ENCODE peak calls at places on chromosomes 13 and 19, in four cellular contexts. One of them, this sample, is unnamed.
A peak's percentile ranks its signal among the peaks of the same experiment; 100 is the strongest.

GRCh38 chr19:48393196-48393558 is 291 bp upstream of the GRIN2D start:
- DNase-seq in uterus: no peak
- DNase-seq in A549: no peak
- DNase-seq in heart right ventricle: no peak
- DNase-seq in this sample: no peak

GRCh38 chr13:43405457-43405856 is 381.3 kb downstream of the ENOX1 start:
- DNase-seq in A549: no peak
- DNase-seq in heart right ventricle: no peak
- DNase-seq in uterus: no peak
- DNase-seq in this sample: no peak

GRCh38 chr19:12774588-12775555 is at the start of gene HOOK2:
- DNase-seq in heart right ventricle: no peak
- DNase-seq in A549: no peak
- DNase-seq in uterus: no peak
- DNase-seq in this sample: peak; percentile 63

GRCh38 chr19:42655748-42656147 is 61.0 kb upstream of the CEACAM8 start:
- DNase-seq in heart right ventricle: no peak
- DNase-seq in A549: no peak
- DNase-seq in uterus: no peak
- DNase-seq in this sample: no peak

GRCh38 chr13:41500501-41500900 is 43.2 kb downstream of the RGCC start:
- DNase-seq in heart right ventricle: no peak
- DNase-seq in A549: no peak
- DNase-seq in uterus: no peak
- DNase-seq in this sample: no peak

GRCh38 chr13:53242015-53242414 is 213.4 kb downstream of the OLFM4 start:
- DNase-seq in uterus: no peak
- DNase-seq in heart right ventricle: no peak
- DNase-seq in A549: no peak
- DNase-seq in this sample: no peak

GRCh38 chr19:4795400-4795799 is 3.9 kb downstream of the FEM1A start:
- DNase-seq in heart right ventricle: no peak
- DNase-seq in A549: no peak
- DNase-seq in uterus: no peak
- DNase-seq in this sample: no peak

GRCh38 chr19:53545271-53546065 is 7.5 kb downstream of the ZNF331 start:
- DNase-seq in uterus: no peak
- DNase-seq in A549: peak; percentile 76
- DNase-seq in heart right ventricle: no peak
- DNase-seq in this sample: no peak

GRCh38 chr19:44005968-44006367 is 3.2 kb downstream of the ZNF230 start:
- DNase-seq in heart right ventricle: no peak
- DNase-seq in uterus: no peak
- DNase-seq in A549: no peak
- DNase-seq in this sample: no peak

GRCh38 chr13:20058476-20058875 is 99.9 kb downstream of the ZMYM2 start:
- DNase-seq in A549: no peak
- DNase-seq in heart right ventricle: no peak
- DNase-seq in uterus: no peak
- DNase-seq in this sample: no peak

GRCh38 chr13:24680258-24680920 is at the start of gene ATP12A:
- DNase-seq in uterus: no peak
- DNase-seq in heart right ventricle: no peak
- DNase-seq in A549: no peak
- DNase-seq in this sample: no peak

GRCh38 chr13:96299235-96299634 is 209.3 kb downstream of the HS6ST3 start:
- DNase-seq in heart right ventricle: no peak
- DNase-seq in uterus: no peak
- DNase-seq in A549: no peak
- DNase-seq in this sample: no peak

GRCh38 chr19:41695745-41696144 is 7.7 kb upstream of the CEACAM7 start:
- DNase-seq in heart right ventricle: no peak
- DNase-seq in uterus: no peak
- DNase-seq in A549: no peak
- DNase-seq in this sample: no peak

GRCh38 chr19:6424190-6424938 is at the start of gene KHSRP:
- DNase-seq in uterus: peak; percentile 47
- DNase-seq in A549: no peak
- DNase-seq in heart right ventricle: peak; percentile 34
- DNase-seq in this sample: no peak

GRCh38 chr19:53389591-53390377 is 5.2 kb upstream of the ZNF765 start:
- DNase-seq in uterus: no peak
- DNase-seq in A549: no peak
- DNase-seq in heart right ventricle: no peak
- DNase-seq in this sample: no peak

GRCh38 chr13:46633416-46633815 is 80.4 kb downstream of the LRCH1 start:
- DNase-seq in A549: no peak
- DNase-seq in uterus: no peak
- DNase-seq in heart right ventricle: no peak
- DNase-seq in this sample: no peak

GRCh38 chr19:55801416-55801815 is 30.4 kb downstream of the NLRP11 start:
- DNase-seq in heart right ventricle: no peak
- DNase-seq in A549: no peak
- DNase-seq in uterus: no peak
- DNase-seq in this sample: no peak

GRCh38 chr19:48878219-48879024 is 6.2 kb downstream of the PPP1R15A start:
- DNase-seq in A549: no peak
- DNase-seq in heart right ventricle: no peak
- DNase-seq in uterus: no peak
- DNase-seq in this sample: no peak

GRCh38 chr19:49064768-49065611 is at the start of gene NTF4:
- DNase-seq in heart right ventricle: no peak
- DNase-seq in A549: peak; percentile 61
- DNase-seq in uterus: no peak
- DNase-seq in this sample: no peak

GRCh38 chr13:30819136-30819875 is 84.0 kb downstream of the ALOX5AP start:
- DNase-seq in uterus: no peak
- DNase-seq in A549: no peak
- DNase-seq in heart right ventricle: no peak
- DNase-seq in this sample: no peak

GRCh38 chr19:36246006-36246391 is 31.1 kb downstream of the ZNF146 start:
- DNase-seq in uterus: no peak
- DNase-seq in A549: no peak
- DNase-seq in heart right ventricle: no peak
- DNase-seq in this sample: no peak

GRCh38 chr19:47797996-47798903 is 6.1 kb downstream of the TPRX1 start:
- DNase-seq in uterus: no peak
- DNase-seq in heart right ventricle: no peak
- DNase-seq in A549: no peak
- DNase-seq in this sample: no peak

GRCh38 chr19:44846455-44847143 is 502 bp downstream of the NECTIN2 start:
- DNase-seq in heart right ventricle: no peak
- DNase-seq in A549: no peak
- DNase-seq in uterus: peak; percentile 53
- DNase-seq in this sample: no peak

GRCh38 chr13:112616586-112617381 is 28.8 kb upstream of the TUBGCP3 start:
- DNase-seq in uterus: no peak
- DNase-seq in A549: peak; percentile 33
- DNase-seq in heart right ventricle: no peak
- DNase-seq in this sample: no peak

GRCh38 chr13:34521166-34521565 is 420.9 kb upstream of the NBEA start:
- DNase-seq in heart right ventricle: no peak
- DNase-seq in uterus: no peak
- DNase-seq in A549: no peak
- DNase-seq in this sample: no peak

GRCh38 chr19:4380254-4380727 is 20.1 kb downstream of the SH3GL1 start:
- DNase-seq in A549: no peak
- DNase-seq in heart right ventricle: peak; percentile 63
- DNase-seq in uterus: peak; percentile 27
- DNase-seq in this sample: no peak

GRCh38 chr19:46542428-46543230 is 47.0 kb upstream of the PNMA8B start:
- DNase-seq in heart right ventricle: peak; percentile 82
- DNase-seq in uterus: peak; percentile 83
- DNase-seq in A549: peak; percentile 69
- DNase-seq in this sample: peak; percentile 64

GRCh38 chr13:66967825-66968597 is 262.1 kb downstream of the PCDH9 start:
- DNase-seq in uterus: no peak
- DNase-seq in heart right ventricle: no peak
- DNase-seq in A549: no peak
- DNase-seq in this sample: no peak

GRCh38 chr19:54029930-54030490 is 33.7 kb downstream of the VSTM1 start:
- DNase-seq in uterus: no peak
- DNase-seq in A549: peak; percentile 70
- DNase-seq in heart right ventricle: peak; percentile 28
- DNase-seq in this sample: no peak

GRCh38 chr19:10327793-10328192 is 5.5 kb downstream of the RAVER1 start:
- DNase-seq in uterus: no peak
- DNase-seq in A549: no peak
- DNase-seq in heart right ventricle: no peak
- DNase-seq in this sample: no peak

GRCh38 chr13:47184311-47184710 is 287.5 kb upstream of the HTR2A start:
- DNase-seq in heart right ventricle: no peak
- DNase-seq in uterus: no peak
- DNase-seq in A549: no peak
- DNase-seq in this sample: no peak

GRCh38 chr13:38883783-38884182 is 106.8 kb downstream of the STOML3 start:
- DNase-seq in A549: no peak
- DNase-seq in heart right ventricle: no peak
- DNase-seq in uterus: no peak
- DNase-seq in this sample: no peak

GRCh38 chr19:39696418-39696817 is 7.9 kb upstream of the LGALS14 start:
- DNase-seq in heart right ventricle: no peak
- DNase-seq in uterus: no peak
- DNase-seq in A549: no peak
- DNase-seq in this sample: no peak
- H3K4me1 ChIP-seq in heart right ventricle: no peaks in the 10 kb centered on the region
- H3K4me1 ChIP-seq in uterus: no peaks in the 10 kb centered on the region
- H3K4me1 ChIP-seq in A549: no peaks in the 10 kb centered on the region
- H3K4me1 ChIP-seq in this sample: no peaks in the 10 kb centered on the region

DNA sequence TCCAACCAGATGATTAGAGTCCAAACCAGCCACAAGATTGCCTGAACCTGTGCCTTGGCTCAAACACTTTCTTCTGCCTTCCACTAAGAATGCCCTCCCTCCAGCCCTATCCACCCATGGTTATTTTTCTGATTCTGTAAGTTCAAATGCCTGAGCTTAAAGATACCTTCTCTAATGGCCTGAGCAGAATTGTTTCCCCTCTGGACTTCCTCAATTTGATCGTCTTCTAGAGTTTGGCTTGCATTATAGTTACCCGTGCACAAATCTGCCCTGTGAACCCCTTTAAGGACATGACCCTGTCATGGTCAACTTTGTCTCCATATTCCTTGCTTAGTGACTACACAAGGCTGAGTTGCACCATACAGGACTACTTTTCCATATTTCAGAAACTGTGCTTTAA is 481.0 kb downstream of the FOXO1 start:
- DNase-seq in A549: no peak
- DNase-seq in uterus: no peak
- DNase-seq in heart right ventricle: no peak
- DNase-seq in this sample: no peak
- H3K4me1 ChIP-seq in A549: peaks cover 15% of the 10 kb centered on the region
- H3K4me1 ChIP-seq in uterus: no peaks in the 10 kb centered on the region
- H3K4me1 ChIP-seq in heart right ventricle: peaks cover 13% of the 10 kb centered on the region
- H3K4me1 ChIP-seq in this sample: peaks cover 13% of the 10 kb centered on the region

GRCh38 chr19:19594371-19594770 is 24.1 kb downstream of the PBX4 start:
- DNase-seq in heart right ventricle: no peak
- DNase-seq in A549: no peak
- DNase-seq in uterus: no peak
- DNase-seq in this sample: no peak
- H3K4me1 ChIP-seq in heart right ventricle: no peaks in the 10 kb centered on the region
- H3K4me1 ChIP-seq in A549: peaks cover 12% of the 10 kb centered on the region
- H3K4me1 ChIP-seq in uterus: no peaks in the 10 kb centered on the region
- H3K4me1 ChIP-seq in this sample: peaks cover 47% of the 10 kb centered on the region

DNA sequence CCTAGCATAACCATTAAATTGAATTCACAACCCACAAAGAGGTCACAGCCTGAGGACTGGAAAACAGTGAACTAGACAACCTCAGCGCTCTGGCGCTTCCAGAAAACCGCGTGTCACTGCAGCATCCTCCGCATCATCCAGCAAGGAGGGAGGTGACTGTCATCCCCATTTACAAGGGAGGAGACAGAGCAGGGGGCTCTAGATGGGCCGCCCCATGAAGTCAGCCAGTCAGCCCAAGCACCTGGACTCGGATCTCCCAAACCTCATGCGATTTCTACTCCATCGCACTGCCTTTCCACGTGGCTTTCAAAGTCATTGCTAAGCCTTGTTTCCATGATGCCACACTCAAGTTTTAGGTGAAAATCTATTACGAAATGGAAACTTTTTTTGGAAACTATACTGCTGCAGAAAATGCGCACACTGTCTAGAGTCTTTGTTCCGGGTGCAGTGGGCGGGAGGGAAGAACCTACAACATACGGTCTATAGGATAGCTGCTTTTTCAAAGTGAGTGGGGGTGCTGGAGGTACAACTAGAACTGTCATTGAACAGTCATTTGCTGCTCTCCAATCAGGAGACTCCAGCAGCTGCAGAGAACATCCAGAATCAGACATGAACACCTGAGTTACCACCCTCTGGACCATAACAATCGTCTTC is 2.8 kb downstream of the AP3D1 start:
- DNase-seq in A549: no peak
- DNase-seq in heart right ventricle: no peak
- DNase-seq in uterus: no peak
- DNase-seq in this sample: no peak
- H3K4me1 ChIP-seq in A549: peaks cover 15% of the 10 kb centered on the region
- H3K4me1 ChIP-seq in heart right ventricle: peaks cover 62% of the 10 kb centered on the region
- H3K4me1 ChIP-seq in uterus: peaks cover 11% of the 10 kb centered on the region
- H3K4me1 ChIP-seq in this sample: peaks cover 29% of the 10 kb centered on the region

GRCh38 chr13:110244096-110244830 is 62.7 kb downstream of the COL4A1 start:
- DNase-seq in A549: no peak
- DNase-seq in uterus: no peak
- DNase-seq in heart right ventricle: no peak
- DNase-seq in this sample: no peak
- H3K4me1 ChIP-seq in A549: peaks cover 5% of the 10 kb centered on the region
- H3K4me1 ChIP-seq in uterus: no peaks in the 10 kb centered on the region
- H3K4me1 ChIP-seq in heart right ventricle: peaks cover 98% of the 10 kb centered on the region
- H3K4me1 ChIP-seq in this sample: peaks cover 39% of the 10 kb centered on the region

GRCh38 chr19:2184422-2185012 is 20.8 kb downstream of the DOT1L start:
- DNase-seq in A549: no peak
- DNase-seq in heart right ventricle: no peak
- DNase-seq in uterus: no peak
- DNase-seq in this sample: no peak

GRCh38 chr19:2185734-2186070 is 22.0 kb downstream of the DOT1L start:
- DNase-seq in A549: no peak
- DNase-seq in heart right ventricle: no peak
- DNase-seq in uterus: no peak
- DNase-seq in this sample: no peak

GRCh38 chr19:2188708-2189385 is 25.1 kb downstream of the DOT1L start:
- DNase-seq in A549: no peak
- DNase-seq in uterus: no peak
- DNase-seq in heart right ventricle: no peak
- DNase-seq in this sample: no peak

GRCh38 chr19:2186071-2186846 is 22.5 kb downstream of the DOT1L start:
- DNase-seq in heart right ventricle: peak; percentile 85
- DNase-seq in A549: no peak
- DNase-seq in uterus: peak; percentile 91
- DNase-seq in this sample: no peak

DNA sequence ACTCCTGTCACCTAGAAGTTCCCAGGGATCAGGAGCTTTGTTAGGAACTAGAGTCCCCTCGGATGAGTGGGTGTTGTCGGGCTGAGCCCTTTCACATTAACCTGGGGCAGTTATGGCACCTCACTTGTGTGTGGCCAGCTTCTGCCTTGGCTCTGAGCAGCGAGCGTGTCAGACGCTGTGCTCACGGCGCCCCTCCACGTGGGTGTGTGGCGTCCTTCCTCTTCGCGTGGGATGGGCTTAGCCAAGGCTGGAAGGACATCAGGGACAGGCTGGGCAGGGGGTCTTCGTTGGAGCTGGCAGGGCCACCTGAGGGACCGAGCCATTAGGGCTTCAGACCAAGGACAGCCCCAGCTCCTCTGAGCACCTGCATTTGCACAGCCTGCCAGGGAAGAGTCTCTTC is 23.4 kb downstream of the DOT1L start:
- DNase-seq in heart right ventricle: no peak
- DNase-seq in uterus: no peak
- DNase-seq in A549: no peak
- DNase-seq in this sample: no peak
- H3K4me1 ChIP-seq in heart right ventricle: peaks cover 58% of the 10 kb centered on the region
- H3K4me1 ChIP-seq in uterus: peaks cover 13% of the 10 kb centered on the region
- H3K4me1 ChIP-seq in A549: no peaks in the 10 kb centered on the region
- H3K4me1 ChIP-seq in this sample: peaks cover 48% of the 10 kb centered on the region